ENCODE peak calls at places on chromosomes 16 and 17, in seven cellular contexts. One of them, this sample, is unnamed.

GRCh38 chr16:3180445-3180878 is 7.5 kb upstream of the OR1F1 start:
- DNase-seq in fibroblast of mammary gland: no peak
- DNase-seq in brain microvascular endothelial cell: peak; percentile 68
- DNase-seq in T-helper 2 cell treated with Interferon-gamma antibody and Interleukin-4, amounts not matched to agents 5 μg/mL and 100 μg/mL, for 36 hours: no peak
- DNase-seq in AG09319: no peak
- DNase-seq in hypothalamus: no peak
- DNase-seq in CD4-positive, alpha-beta T cell: no peak
- DNase-seq in this sample: no peak

GRCh38 chr16:85141491-85142128 is 29.3 kb upstream of the CIBAR2 start:
- DNase-seq in brain microvascular endothelial cell: no peak
- DNase-seq in AG09319: no peak
- DNase-seq in hypothalamus: no peak
- DNase-seq in CD4-positive, alpha-beta T cell: no peak
- DNase-seq in fibroblast of mammary gland: no peak
- DNase-seq in T-helper 2 cell treated with Interferon-gamma antibody and Interleukin-4, amounts not matched to agents 5 μg/mL and 100 μg/mL, for 36 hours: no peak
- DNase-seq in this sample: no peak

GRCh38 chr17:35578195-35578928 is at the start of gene PEX12:
- DNase-seq in fibroblast of mammary gland: peak; percentile 85
- DNase-seq in T-helper 2 cell treated with Interferon-gamma antibody and Interleukin-4, amounts not matched to agents 5 μg/mL and 100 μg/mL, for 36 hours: peak; percentile 85
- DNase-seq in AG09319: peak; percentile 58
- DNase-seq in brain microvascular endothelial cell: peak; percentile 81
- DNase-seq in CD4-positive, alpha-beta T cell: peak; percentile 80
- DNase-seq in hypothalamus: peak; percentile 78
- DNase-seq in this sample: peak; percentile 94

GRCh38 chr17:73342057-73342522 is 30.3 kb upstream of the CDC42EP4 start:
- DNase-seq in hypothalamus: peak; percentile 64
- DNase-seq in AG09319: peak; percentile 84
- DNase-seq in fibroblast of mammary gland: peak; percentile 69
- DNase-seq in T-helper 2 cell treated with Interferon-gamma antibody and Interleukin-4, amounts not matched to agents 5 μg/mL and 100 μg/mL, for 36 hours: no peak
- DNase-seq in brain microvascular endothelial cell: peak; percentile 64
- DNase-seq in CD4-positive, alpha-beta T cell: no peak
- DNase-seq in this sample: peak; percentile 93

GRCh38 chr17:59620518-59621259 is 994 bp downstream of the CLTC start:
- DNase-seq in AG09319: no peak
- DNase-seq in CD4-positive, alpha-beta T cell: peak; percentile 33
- DNase-seq in hypothalamus: peak; percentile 3
- DNase-seq in fibroblast of mammary gland: no peak
- DNase-seq in brain microvascular endothelial cell: no peak
- DNase-seq in T-helper 2 cell treated with Interferon-gamma antibody and Interleukin-4, amounts not matched to agents 5 μg/mL and 100 μg/mL, for 36 hours: peak; percentile 35
- DNase-seq in this sample: peak; percentile 58

GRCh38 chr17:35241520-35241919 is 1.4 kb upstream of the SLFN5 start:
- DNase-seq in AG09319: no peak
- DNase-seq in fibroblast of mammary gland: no peak
- DNase-seq in hypothalamus: no peak
- DNase-seq in T-helper 2 cell treated with Interferon-gamma antibody and Interleukin-4, amounts not matched to agents 5 μg/mL and 100 μg/mL, for 36 hours: peak; percentile 23
- DNase-seq in brain microvascular endothelial cell: no peak
- DNase-seq in CD4-positive, alpha-beta T cell: peak; percentile 42
- DNase-seq in this sample: no peak

GRCh38 chr16:67534420-67534819 is 5.8 kb downstream of the RIPOR1 start:
- DNase-seq in T-helper 2 cell treated with Interferon-gamma antibody and Interleukin-4, amounts not matched to agents 5 μg/mL and 100 μg/mL, for 36 hours: no peak
- DNase-seq in AG09319: no peak
- DNase-seq in hypothalamus: no peak
- DNase-seq in brain microvascular endothelial cell: no peak
- DNase-seq in fibroblast of mammary gland: no peak
- DNase-seq in CD4-positive, alpha-beta T cell: no peak
- DNase-seq in this sample: no peak

GRCh38 chr17:39688945-39689344 is 1.1 kb upstream of the PGAP3 start:
- DNase-seq in T-helper 2 cell treated with Interferon-gamma antibody and Interleukin-4, amounts not matched to agents 5 μg/mL and 100 μg/mL, for 36 hours: no peak
- DNase-seq in brain microvascular endothelial cell: no peak
- DNase-seq in fibroblast of mammary gland: no peak
- DNase-seq in CD4-positive, alpha-beta T cell: no peak
- DNase-seq in hypothalamus: no peak
- DNase-seq in AG09319: no peak
- DNase-seq in this sample: no peak

GRCh38 chr16:471353-472198 is 46.1 kb downstream of the RAB11FIP3 start:
- DNase-seq in fibroblast of mammary gland: no peak
- DNase-seq in CD4-positive, alpha-beta T cell: no peak
- DNase-seq in brain microvascular endothelial cell: no peak
- DNase-seq in T-helper 2 cell treated with Interferon-gamma antibody and Interleukin-4, amounts not matched to agents 5 μg/mL and 100 μg/mL, for 36 hours: no peak
- DNase-seq in AG09319: peak; percentile 19
- DNase-seq in hypothalamus: peak; percentile 71
- DNase-seq in this sample: peak; percentile 30

GRCh38 chr16:50472472-50472871 is 75.7 kb upstream of the NKD1 start:
- DNase-seq in T-helper 2 cell treated with Interferon-gamma antibody and Interleukin-4, amounts not matched to agents 5 μg/mL and 100 μg/mL, for 36 hours: no peak
- DNase-seq in AG09319: no peak
- DNase-seq in hypothalamus: no peak
- DNase-seq in brain microvascular endothelial cell: no peak
- DNase-seq in CD4-positive, alpha-beta T cell: no peak
- DNase-seq in fibroblast of mammary gland: no peak
- DNase-seq in this sample: no peak

GRCh38 chr17:54194268-54194667 is 371.5 kb downstream of the KIF2B start:
- DNase-seq in T-helper 2 cell treated with Interferon-gamma antibody and Interleukin-4, amounts not matched to agents 5 μg/mL and 100 μg/mL, for 36 hours: no peak
- DNase-seq in hypothalamus: no peak
- DNase-seq in brain microvascular endothelial cell: no peak
- DNase-seq in CD4-positive, alpha-beta T cell: no peak
- DNase-seq in fibroblast of mammary gland: no peak
- DNase-seq in AG09319: no peak
- DNase-seq in this sample: no peak

GRCh38 chr16:73298562-73298961 is 250.6 kb upstream of the ZFHX3 start:
- DNase-seq in CD4-positive, alpha-beta T cell: no peak
- DNase-seq in hypothalamus: no peak
- DNase-seq in fibroblast of mammary gland: no peak
- DNase-seq in T-helper 2 cell treated with Interferon-gamma antibody and Interleukin-4, amounts not matched to agents 5 μg/mL and 100 μg/mL, for 36 hours: no peak
- DNase-seq in AG09319: no peak
- DNase-seq in brain microvascular endothelial cell: peak; percentile 87
- DNase-seq in this sample: no peak

GRCh38 chr16:60491258-60491657 is 1545.0 kb downstream of the CDH8 start:
- DNase-seq in hypothalamus: no peak
- DNase-seq in brain microvascular endothelial cell: no peak
- DNase-seq in CD4-positive, alpha-beta T cell: no peak
- DNase-seq in T-helper 2 cell treated with Interferon-gamma antibody and Interleukin-4, amounts not matched to agents 5 μg/mL and 100 μg/mL, for 36 hours: no peak
- DNase-seq in fibroblast of mammary gland: no peak
- DNase-seq in AG09319: no peak
- DNase-seq in this sample: no peak

GRCh38 chr17:42917236-42917603 is 16.6 kb downstream of the G6PC1 start:
- DNase-seq in T-helper 2 cell treated with Interferon-gamma antibody and Interleukin-4, amounts not matched to agents 5 μg/mL and 100 μg/mL, for 36 hours: no peak
- DNase-seq in hypothalamus: no peak
- DNase-seq in CD4-positive, alpha-beta T cell: no peak
- DNase-seq in brain microvascular endothelial cell: no peak
- DNase-seq in fibroblast of mammary gland: no peak
- DNase-seq in AG09319: no peak
- DNase-seq in this sample: no peak

GRCh38 chr17:75131278-75132017 is at the start of gene NT5C:
- DNase-seq in CD4-positive, alpha-beta T cell: peak; percentile 51
- DNase-seq in hypothalamus: peak; percentile 61
- DNase-seq in brain microvascular endothelial cell: peak; percentile 48
- DNase-seq in AG09319: no peak
- DNase-seq in T-helper 2 cell treated with Interferon-gamma antibody and Interleukin-4, amounts not matched to agents 5 μg/mL and 100 μg/mL, for 36 hours: peak; percentile 80
- DNase-seq in fibroblast of mammary gland: peak; percentile 55
- DNase-seq in this sample: peak; percentile 72

GRCh38 chr16:17309510-17309909 is 161.2 kb downstream of the XYLT1 start:
- DNase-seq in T-helper 2 cell treated with Interferon-gamma antibody and Interleukin-4, amounts not matched to agents 5 μg/mL and 100 μg/mL, for 36 hours: no peak
- DNase-seq in AG09319: no peak
- DNase-seq in CD4-positive, alpha-beta T cell: no peak
- DNase-seq in hypothalamus: no peak
- DNase-seq in fibroblast of mammary gland: no peak
- DNase-seq in brain microvascular endothelial cell: no peak
- DNase-seq in this sample: no peak

GRCh38 chr16:88782454-88783390 is 2.3 kb downstream of the PIEZO1 start:
- DNase-seq in CD4-positive, alpha-beta T cell: no peak
- DNase-seq in AG09319: no peak
- DNase-seq in brain microvascular endothelial cell: peak; percentile 47
- DNase-seq in fibroblast of mammary gland: peak; percentile 84
- DNase-seq in hypothalamus: no peak
- DNase-seq in T-helper 2 cell treated with Interferon-gamma antibody and Interleukin-4, amounts not matched to agents 5 μg/mL and 100 μg/mL, for 36 hours: peak; percentile 86
- DNase-seq in this sample: peak; percentile 90

GRCh38 chr16:87246269-87247065 is 70.7 kb downstream of the C16orf95 start:
- DNase-seq in brain microvascular endothelial cell: no peak
- DNase-seq in fibroblast of mammary gland: no peak
- DNase-seq in CD4-positive, alpha-beta T cell: no peak
- DNase-seq in T-helper 2 cell treated with Interferon-gamma antibody and Interleukin-4, amounts not matched to agents 5 μg/mL and 100 μg/mL, for 36 hours: no peak
- DNase-seq in AG09319: no peak
- DNase-seq in hypothalamus: no peak
- DNase-seq in this sample: no peak

GRCh38 chr17:52536466-52536865 is 378.0 kb upstream of the CA10 start:
- DNase-seq in CD4-positive, alpha-beta T cell: no peak
- DNase-seq in fibroblast of mammary gland: no peak
- DNase-seq in hypothalamus: no peak
- DNase-seq in T-helper 2 cell treated with Interferon-gamma antibody and Interleukin-4, amounts not matched to agents 5 μg/mL and 100 μg/mL, for 36 hours: no peak
- DNase-seq in AG09319: no peak
- DNase-seq in brain microvascular endothelial cell: no peak
- DNase-seq in this sample: no peak

GRCh38 chr16:10817963-10818941 is at the start of gene TVP23A:
- DNase-seq in CD4-positive, alpha-beta T cell: no peak
- DNase-seq in fibroblast of mammary gland: no peak
- DNase-seq in hypothalamus: peak; percentile 15
- DNase-seq in T-helper 2 cell treated with Interferon-gamma antibody and Interleukin-4, amounts not matched to agents 5 μg/mL and 100 μg/mL, for 36 hours: no peak
- DNase-seq in AG09319: no peak
- DNase-seq in brain microvascular endothelial cell: no peak
- DNase-seq in this sample: no peak

GRCh38 chr17:80379348-80379747 is 35.6 kb upstream of the ENDOV start:
- DNase-seq in fibroblast of mammary gland: no peak
- DNase-seq in AG09319: no peak
- DNase-seq in hypothalamus: no peak
- DNase-seq in brain microvascular endothelial cell: no peak
- DNase-seq in T-helper 2 cell treated with Interferon-gamma antibody and Interleukin-4, amounts not matched to agents 5 μg/mL and 100 μg/mL, for 36 hours: no peak
- DNase-seq in CD4-positive, alpha-beta T cell: no peak
- DNase-seq in this sample: no peak

GRCh38 chr17:28477928-28478327 is 4.5 kb downstream of the SLC13A2 start:
- DNase-seq in CD4-positive, alpha-beta T cell: no peak
- DNase-seq in fibroblast of mammary gland: no peak
- DNase-seq in T-helper 2 cell treated with Interferon-gamma antibody and Interleukin-4, amounts not matched to agents 5 μg/mL and 100 μg/mL, for 36 hours: no peak
- DNase-seq in AG09319: no peak
- DNase-seq in hypothalamus: no peak
- DNase-seq in brain microvascular endothelial cell: no peak
- DNase-seq in this sample: no peak

This sample was measured in MCF 10A.